ENCODE peak calls at places on chromosomes 1 and 21, in eight cellular contexts. J is activated naive CD4-positive, alpha-beta T cell; A is memory B cell; P is SW480; O is LoVo; E is left ventricle myocardium inferior; G is AG04450; I is nucleus accumbens. C is an unnamed sample.

GRCh38 chr1:244347942-244348341 is 103.8 kb downstream of the ADSS2 start:
- DNase-seq in O (peak), I (no peak), G (no peak), A (no peak), P (peak), E (no peak), J (no peak), C (peak)

GRCh38 chr1:161970633-161971032 is 53.0 kb downstream of the OLFML2B start:
- DNase-seq in P (no peak), E (no peak), J (no peak), A (no peak), I (no peak), O (no peak), G (no peak), C (no peak)

GRCh38 chr1:151718011-151718431 is 1.4 kb upstream of the CELF3 start:
- DNase-seq in E (peak), G (no peak), I (no peak), O (no peak), A (no peak), P (no peak), J (no peak), C (no peak)

GRCh38 chr1:53321776-53322602 is 5.9 kb downstream of the LRP8 start:
- DNase-seq in A (no peak), I (no peak), O (no peak), E (no peak), G (no peak), P (no peak), J (no peak), C (no peak)

GRCh38 chr1:19257178-19257914 is 5.7 kb downstream of the MRTO4 start:
- DNase-seq in G (no peak), I (no peak), P (no peak), J (no peak), E (no peak), O (no peak), A (no peak), C (no peak)

GRCh38 chr1:7899741-7900140 is 40.9 kb downstream of the TNFRSF9 start:
- DNase-seq in O (no peak), A (no peak), G (no peak), J (no peak), I (no peak), P (peak), E (no peak), C (no peak)

GRCh38 chr1:100539836-100540536 is 2.0 kb downstream of the GPR88 start:
- DNase-seq in I (no peak), J (no peak), A (no peak), E (peak), P (no peak), O (no peak), G (no peak), C (no peak)

GRCh38 chr21:16534408-16535099 is 804.8 kb downstream of the USP25 start:
- DNase-seq in A (no peak), E (peak), J (no peak), P (no peak), O (no peak), I (peak), G (no peak), C (peak)

GRCh38 chr21:41958886-41959563 is 5.2 kb upstream of the C2CD2 start:
- DNase-seq in O (no peak), P (no peak), I (no peak), G (no peak), A (no peak), J (no peak), E (no peak), C (no peak)

GRCh38 chr1:192235127-192235526 is 76.9 kb downstream of the RGS18 start:
- DNase-seq in P (no peak), A (no peak), J (no peak), E (no peak), G (no peak), I (no peak), O (no peak), C (no peak)

GRCh38 chr1:17671741-17672140 is 83.4 kb upstream of the ACTL8 start:
- DNase-seq in J (no peak), G (no peak), A (no peak), I (no peak), E (no peak), P (no peak), O (no peak), C (no peak)

GRCh38 chr1:150151291-150152181 is 1.8 kb downstream of the PLEKHO1 start:
- DNase-seq in O (no peak), P (no peak), A (no peak), J (no peak), I (no peak), G (no peak), E (no peak), C (peak)

GRCh38 chr1:116991918-116992317 is 9.6 kb upstream of the CD101 start:
- DNase-seq in J (no peak), A (no peak), E (no peak), P (no peak), O (no peak), I (no peak), G (no peak), C (no peak)

GRCh38 chr1:24361811-24362210 is 42.7 kb downstream of the GRHL3 start:
- DNase-seq in E (no peak), J (no peak), A (no peak), G (no peak), O (no peak), I (no peak), P (no peak), C (no peak)

GRCh38 chr1:24925082-24925779 is 4.8 kb downstream of the RUNX3 start:
- DNase-seq in P (no peak), A (peak), I (no peak), J (peak), O (no peak), E (no peak), G (no peak), C (peak)

GRCh38 chr1:200041337-200042118 is 14.0 kb downstream of the NR5A2 start:
- DNase-seq in J (no peak), P (no peak), O (no peak), E (no peak), A (no peak), I (no peak), G (no peak), C (no peak)

GRCh38 chr1:17665054-17665453 is 90.1 kb upstream of the ACTL8 start:
- DNase-seq in A (no peak), O (no peak), E (no peak), J (no peak), P (no peak), G (no peak), I (no peak), C (no peak)

GRCh38 chr1:226626577-226626956 is 78.0 kb downstream of the STUM start:
- DNase-seq in P (peak), A (peak), G (no peak), O (peak), I (peak), E (peak), J (peak), C (peak)

GRCh38 chr1:116881879-116882520 is 27.7 kb upstream of the PTGFRN start:
- DNase-seq in I (no peak), J (no peak), A (no peak), O (peak), E (peak), P (peak), G (peak), C (peak)

GRCh38 chr21:15687208-15687607 is 42.6 kb upstream of the USP25 start:
- DNase-seq in J (no peak), I (no peak), E (no peak), A (no peak), G (no peak), O (no peak), P (no peak), C (no peak)

GRCh38 chr1:111967067-111967690 is 22.3 kb downstream of the KCND3 start:
- DNase-seq in O (no peak), A (no peak), G (no peak), P (no peak), I (no peak), J (no peak), E (no peak), C (no peak)

GRCh38 chr21:42027085-42027803 is 17.1 kb upstream of the ZBTB21 start:
- DNase-seq in P (no peak), I (no peak), A (no peak), G (no peak), J (no peak), E (no peak), O (no peak), C (no peak)

GRCh38 chr1:4801192-4801924 is 146.9 kb downstream of the AJAP1 start:
- DNase-seq in O (no peak), I (peak), A (no peak), G (no peak), P (no peak), E (peak), J (no peak), C (peak)

GRCh38 chr1:93874025-93874651 is 4.9 kb downstream of the DNTTIP2 start:
- DNase-seq in G (no peak), I (no peak), J (no peak), E (no peak), A (no peak), O (no peak), P (peak), C (no peak)

GRCh38 chr1:20291621-20292020 is 946 bp downstream of the VWA5B1 start:
- DNase-seq in G (no peak), O (no peak), E (no peak), P (no peak), J (no peak), A (no peak), I (no peak), C (no peak)

GRCh38 chr1:89605692-89606091 is 27.2 kb upstream of the LRRC8C start:
- DNase-seq in A (no peak), E (no peak), O (peak), G (no peak), I (no peak), J (no peak), P (peak), C (no peak)

GRCh38 chr1:171245458-171246064 is 2.7 kb upstream of the FMO1 start:
- DNase-seq in A (no peak), J (no peak), E (no peak), G (no peak), P (peak), I (no peak), O (peak), C (peak)

GRCh38 chr1:66275601-66276023 is 258.3 kb upstream of the SGIP1 start:
- DNase-seq in G (no peak), P (no peak), J (no peak), E (no peak), I (peak), A (no peak), O (no peak), C (peak)

GRCh38 chr21:26425576-26425975 is 147.5 kb downstream of the CYYR1 start:
- DNase-seq in O (no peak), E (no peak), P (no peak), G (no peak), J (no peak), A (no peak), I (no peak), C (no peak)

GRCh38 chr1:115705085-115706008 is 63.2 kb downstream of the CASQ2 start:
- DNase-seq in A (no peak), P (no peak), G (no peak), I (no peak), E (no peak), J (no peak), O (no peak), C (no peak)

GRCh38 chr1:155871390-155871789 is 12.0 kb downstream of the SYT11 start:
- DNase-seq in G (no peak), I (peak), A (no peak), P (no peak), J (no peak), O (no peak), E (peak), C (no peak)

GRCh38 chr1:150165622-150166612 is 16.2 kb downstream of the PLEKHO1 start:
- DNase-seq in A (no peak), G (no peak), I (no peak), O (no peak), E (peak), P (peak), J (no peak), C (peak)

GRCh38 chr21:46604975-46605758 is at the start of gene S100B:
- DNase-seq in P (no peak), O (no peak), A (no peak), J (no peak), E (no peak), G (no peak), I (peak), C (no peak)

GRCh38 chr1:93459126-93459525 is 11.2 kb downstream of the FNBP1L start:
- DNase-seq in O (no peak), P (no peak), G (no peak), I (no peak), J (no peak), E (no peak), A (no peak), C (no peak)

GRCh38 chr1:95655321-95656020 is 421.5 kb downstream of the RWDD3 start:
- DNase-seq in G (no peak), P (no peak), J (no peak), I (no peak), A (no peak), E (no peak), O (no peak), C (no peak)

GRCh38 chr1:188941986-188942385 is 1535.7 kb downstream of the BRINP3 start:
- DNase-seq in O (no peak), J (no peak), P (no peak), G (no peak), A (no peak), E (no peak), I (no peak), C (no peak)

GRCh38 chr1:230794431-230794830 is 47.2 kb downstream of the CAPN9 start:
- DNase-seq in A (no peak), G (no peak), I (no peak), J (no peak), P (no peak), O (no peak), E (no peak), C (no peak)

GRCh38 chr1:8570435-8570834 is 247.0 kb downstream of the RERE start:
- DNase-seq in I (no peak), J (no peak), G (no peak), P (no peak), O (no peak), A (no peak), E (no peak), C (no peak)

GRCh38 chr21:42725416-42725930 is 72.1 kb downstream of the PDE9A start:
- DNase-seq in O (no peak), G (no peak), P (peak), I (no peak), A (no peak), E (no peak), J (no peak), C (no peak)

C was measured in transverse colon.